ENCODE peak calls at places on chromosomes 2 and 18, in nine cellular contexts. V is fibroblast of lung, N is adrenal gland, G is fibroblast of pulmonary artery, K is heart right ventricle, E is BJ, Q is DND-41, M is bronchial epithelial cell, H is A673. T is an unnamed sample.

GRCh38 chr2:201810592-201810991 is 4.3 kb downstream of the CDK15 start:
- DNase-seq in Q (no peak), H (no peak), M (no peak), K (no peak), N (no peak), E (no peak), G (no peak), V (no peak), T (no peak)

GRCh38 chr2:40483590-40483989 is 31.7 kb upstream of the SLC8A1 start:
- DNase-seq in G (no peak), H (no peak), M (no peak), E (no peak), N (no peak), V (no peak), K (no peak), Q (no peak), T (no peak)

GRCh38 chr2:64524604-64525322 is 635 bp downstream of the AFTPH start:
- DNase-seq in M (peak), Q (peak), K (no peak), G (peak), E (no peak), V (no peak), N (no peak), H (peak), T (peak)

GRCh38 chr2:11213090-11213638 is 57.9 kb downstream of the SLC66A3 start:
- DNase-seq in M (no peak), N (no peak), K (no peak), Q (no peak), H (no peak), V (peak), E (peak), G (peak), T (no peak)

GRCh38 chr2:158255257-158255656 is 153.6 kb downstream of the UPP2 start:
- DNase-seq in V (no peak), E (no peak), K (no peak), N (no peak), Q (no peak), G (no peak), H (no peak), M (no peak), T (no peak)

GRCh38 chr18:46754188-46754587 is 2.7 kb downstream of the ST8SIA5 start:
- DNase-seq in V (no peak), Q (peak), G (no peak), M (no peak), K (no peak), H (no peak), N (no peak), E (no peak), T (peak)

GRCh38 chr2:213537579-213537978 is 253.3 kb downstream of the SPAG16 start:
- DNase-seq in G (no peak), E (no peak), N (no peak), Q (no peak), H (no peak), M (no peak), K (no peak), V (no peak), T (peak)

GRCh38 chr2:117091026-117091425 is 723.5 kb upstream of the DDX18 start:
- DNase-seq in M (no peak), V (no peak), E (no peak), Q (no peak), H (no peak), K (no peak), G (no peak), N (no peak), T (no peak)

GRCh38 chr18:4125246-4125938 is 329.7 kb downstream of the DLGAP1 start:
- DNase-seq in N (no peak), M (no peak), G (peak), E (no peak), V (peak), K (peak), Q (no peak), H (peak), T (no peak)

GRCh38 chr18:78546281-78546680 is 433.3 kb upstream of the SALL3 start:
- DNase-seq in H (no peak), E (no peak), Q (no peak), V (no peak), N (no peak), G (no peak), M (no peak), K (no peak), T (no peak)

GRCh38 chr2:76895469-76895868 is 626.7 kb downstream of the LRRTM4 start:
- DNase-seq in G (no peak), H (peak), Q (no peak), M (no peak), N (no peak), V (no peak), K (no peak), E (no peak), T (no peak)

GRCh38 chr18:76955529-76956170 is 133.3 kb downstream of the ZNF236 start:
- DNase-seq in V (no peak), E (no peak), Q (no peak), N (no peak), H (no peak), G (no peak), M (no peak), K (no peak), T (no peak)

GRCh38 chr2:147696426-147696825 is 148.4 kb upstream of the ACVR2A start:
- DNase-seq in K (no peak), H (no peak), M (peak), N (no peak), E (no peak), G (no peak), V (peak), Q (no peak), T (no peak)

GRCh38 chr18:41966943-41967342 is 11.9 kb downstream of the PIK3C3 start:
- DNase-seq in Q (no peak), N (peak), H (no peak), K (no peak), E (no peak), V (no peak), M (no peak), G (peak), T (no peak)

GRCh38 chr2:160269803-160270570 is 69.9 kb upstream of the ITGB6 start:
- DNase-seq in G (peak), E (peak), M (peak), K (peak), V (peak), N (peak), H (peak), Q (no peak), T (peak)

GRCh38 chr18:12079504-12080237 is 14.0 kb upstream of the ANKRD62 start:
- DNase-seq in K (peak), Q (no peak), G (peak), M (no peak), E (peak), H (no peak), V (peak), N (no peak), T (no peak)

GRCh38 chr2:238716171-238716570 is 131.7 kb upstream of the TWIST2 start:
- DNase-seq in K (no peak), M (no peak), E (no peak), Q (no peak), V (no peak), G (no peak), N (no peak), H (no peak), T (no peak)

GRCh38 chr18:37322497-37323035 is 243.0 kb downstream of the CELF4 start:
- DNase-seq in G (peak), N (peak), Q (peak), V (peak), K (no peak), M (peak), H (peak), E (no peak), T (peak)

GRCh38 chr18:63043516-63043915 is 276.1 kb downstream of the BCL2 start:
- DNase-seq in V (no peak), M (peak), G (peak), E (no peak), H (no peak), N (no peak), Q (no peak), K (no peak), T (no peak)

GRCh38 chr2:24491626-24492282 is 700 bp downstream of the NCOA1 start:
- DNase-seq in M (no peak), H (peak), N (peak), Q (peak), V (peak), G (peak), E (no peak), K (peak), T (peak)

GRCh38 chr18:34023471-34023870 is 201.2 kb downstream of the NOL4 start:
- DNase-seq in H (no peak), M (peak), E (no peak), G (peak), Q (no peak), K (no peak), N (no peak), V (peak), T (no peak)

GRCh38 chr2:146220957-146221356 is 1623.9 kb upstream of the ACVR2A start:
- DNase-seq in Q (no peak), K (no peak), V (no peak), H (no peak), E (no peak), G (no peak), N (no peak), M (no peak), T (no peak)

GRCh38 chr2:200786826-200787225 is 24.9 kb upstream of the BZW1 start:
- DNase-seq in N (no peak), V (peak), G (peak), K (no peak), Q (no peak), H (no peak), M (peak), E (peak), T (no peak)

GRCh38 chr18:63000839-63001238 is 285.5 kb downstream of the PHLPP1 start:
- DNase-seq in Q (no peak), M (no peak), N (no peak), V (no peak), E (no peak), G (no peak), K (no peak), H (no peak), T (no peak)

GRCh38 chr2:197311521-197312033 is 997 bp upstream of the ANKRD44 start:
- DNase-seq in K (no peak), V (peak), E (no peak), G (no peak), Q (peak), M (peak), H (no peak), N (no peak), T (no peak)

GRCh38 chr2:197308635-197309368 is 1.8 kb downstream of the ANKRD44 start:
- DNase-seq in M (no peak), K (no peak), N (no peak), H (no peak), V (no peak), Q (no peak), E (no peak), G (no peak), T (no peak)

GRCh38 chr2:197310940-197311485 is 433 bp upstream of the ANKRD44 start:
- DNase-seq in Q (no peak), K (no peak), V (no peak), H (no peak), M (no peak), E (no peak), G (no peak), N (no peak), T (no peak)

GRCh38 chr2:197309369-197310231 is 980 bp downstream of the ANKRD44 start:
- DNase-seq in E (no peak), Q (peak), K (peak), M (no peak), G (no peak), V (no peak), H (peak), N (peak), T (peak)

GRCh38 chr2:197310271-197310939 is at the start of gene ANKRD44:
- DNase-seq in G (peak), K (peak), H (peak), V (peak), Q (peak), N (peak), E (peak), M (peak), T (peak)
- TF ChIP-seq CTCF in G (no peak), K (peak), H (peak), V (no peak), Q (peak), N (peak), E (peak), M (peak), T (peak)

GRCh38 chr2:28956415-28956826 is 24.7 kb upstream of the TOGARAM2 start:
- DNase-seq in M (no peak), N (peak), G (peak), V (peak), Q (no peak), K (peak), H (peak), E (no peak), T (peak)
- H3K4me3 ChIP-seq in M (no peak), N (no peak), G (peak), V (no peak), Q (no peak), K (peak), H (no peak), E (peak), T (no peak)

GRCh38 chr2:15058015-15058414 is 425.5 kb downstream of the LRATD1 start:
- DNase-seq in K (no peak), N (no peak), H (peak), M (no peak), Q (peak), G (no peak), V (no peak), E (no peak), T (peak)
- TF ChIP-seq CTCF in K (no peak), N (no peak), H (peak), M (peak), Q (peak), G (no peak), V (peak), E (peak), T (peak)

GRCh38 chr2:72147971-72148369 is 308 bp upstream of the CYP26B1 start:
- DNase-seq in M (no peak), V (no peak), H (no peak), E (no peak), N (peak), G (no peak), Q (no peak), K (no peak), T (no peak)
- H3K4me3 ChIP-seq in M (no peak), V (no peak), H (peak), E (no peak), N (peak), G (peak), Q (no peak), K (peak), T (no peak)

GRCh38 chr2:70603066-70603465 is 49.4 kb upstream of the TGFA start:
- DNase-seq in N (no peak), H (no peak), Q (no peak), G (no peak), M (no peak), K (no peak), E (no peak), V (no peak), T (no peak)
- TF ChIP-seq CTCF in N (no peak), H (peak), Q (no peak), G (no peak), M (no peak), K (no peak), E (no peak), V (no peak), T (no peak)

GRCh38 chr2:112182581-112183034 is 44.4 kb downstream of the FBLN7 start:
- DNase-seq in V (no peak), E (no peak), K (no peak), Q (peak), H (no peak), N (no peak), G (no peak), M (no peak), T (no peak)
- H3K4me3 ChIP-seq in V (no peak), E (no peak), K (no peak), Q (no peak), H (no peak), N (no peak), G (no peak), M (no peak), T (no peak)

DNA sequence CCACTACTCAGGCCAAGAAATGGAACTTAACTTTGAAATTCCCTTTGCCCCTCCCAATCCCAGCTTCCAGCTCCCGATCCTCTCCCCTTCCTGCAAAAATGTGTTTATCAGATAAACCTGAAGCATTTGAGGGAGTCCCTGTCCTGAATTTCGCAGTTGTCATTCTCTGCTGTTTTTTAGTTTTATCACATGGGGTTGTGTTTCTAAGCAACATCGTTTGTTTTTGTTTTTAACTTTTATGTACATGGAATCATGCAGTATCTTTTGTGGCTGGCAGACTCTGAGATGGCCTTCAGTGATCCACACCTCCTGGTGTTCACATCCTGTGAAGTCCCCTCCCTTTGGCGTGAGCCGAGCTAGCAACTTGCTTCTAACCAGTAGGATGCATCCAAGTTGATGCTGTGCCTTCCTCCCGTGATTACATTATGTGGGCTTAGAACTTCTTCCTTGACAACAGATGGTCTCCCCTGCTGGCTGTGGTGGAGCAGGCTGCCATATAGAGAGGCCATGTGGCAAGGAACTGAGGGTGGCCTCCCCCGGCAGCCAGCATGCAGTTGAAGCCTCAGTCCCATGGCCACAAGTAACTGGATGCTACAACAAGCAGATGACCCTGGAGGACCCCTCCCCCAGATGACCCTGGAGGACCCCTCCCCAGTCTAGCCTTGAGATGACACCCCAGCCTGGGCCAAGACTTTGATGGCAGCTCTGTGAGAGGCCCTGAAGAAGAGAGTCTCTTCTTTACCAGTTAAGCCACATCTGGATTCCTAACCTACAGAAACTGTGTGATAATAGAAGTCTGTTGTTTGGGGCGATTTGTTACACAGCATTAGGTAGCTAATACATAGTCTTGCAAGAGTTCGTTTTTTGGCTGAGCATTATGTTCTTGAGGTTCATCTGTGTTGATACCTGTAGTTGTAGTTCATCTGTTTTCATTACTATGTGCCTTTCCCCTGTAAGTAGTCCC is 27.7 kb downstream of the SH3BP4 start:
- DNase-seq in M (no peak), N (no peak), Q (no peak), V (no peak), H (peak), K (no peak), G (peak), E (no peak), T (no peak)
- TF ChIP-seq CTCF in M (no peak), N (no peak), Q (no peak), V (no peak), H (no peak), K (no peak), G (no peak), E (no peak), T (no peak)

GRCh38 chr2:96859338-96859649 is 1.5 kb upstream of the ANKRD39 start:
- DNase-seq in V (no peak), E (no peak), Q (no peak), K (peak), N (peak), M (no peak), H (no peak), G (no peak), T (no peak)
- H3K4me3 ChIP-seq in V (no peak), E (no peak), Q (no peak), K (peak), N (no peak), M (no peak), H (no peak), G (no peak), T (no peak)

GRCh38 chr2:176653856-176654443 is 384.7 kb downstream of the MTX2 start:
- DNase-seq in Q (peak), M (peak), E (no peak), V (peak), H (peak), G (peak), N (peak), K (peak), T (peak)
- TF ChIP-seq CTCF in Q (peak), M (peak), E (peak), V (peak), H (peak), G (peak), N (peak), K (peak), T (peak)

T was measured in GM12865.